ENCODE peak calls at places on chromosome X, in seven cellular contexts. One of them, this sample, is unnamed.

GRCh38 chrX:37834937-37835336 is 12.4 kb downstream of the DYNLT3 start:
- DNase-seq in substantia nigra: no peak
- DNase-seq in neural crest cell: no peak
- DNase-seq in germinal center: no peak
- DNase-seq in lower lobe of right lung: no peak
- DNase-seq in SK-N-SH: no peak
- DNase-seq in astrocyte of the hippocampus: no peak
- DNase-seq in this sample: no peak

GRCh38 chrX:46788902-46789301 is 30.0 kb upstream of the SLC9A7 start:
- DNase-seq in neural crest cell: no peak
- DNase-seq in astrocyte of the hippocampus: peak
- DNase-seq in germinal center: no peak
- DNase-seq in lower lobe of right lung: no peak
- DNase-seq in SK-N-SH: no peak
- DNase-seq in substantia nigra: no peak
- DNase-seq in this sample: peak

GRCh38 chrX:57607295-57608187 is 15.7 kb downstream of the ZXDB start:
- DNase-seq in astrocyte of the hippocampus: no peak
- DNase-seq in SK-N-SH: no peak
- DNase-seq in substantia nigra: no peak
- DNase-seq in germinal center: no peak
- DNase-seq in neural crest cell: no peak
- DNase-seq in lower lobe of right lung: no peak
- DNase-seq in this sample: no peak

GRCh38 chrX:12919051-12919450 is 12.6 kb downstream of the TLR8 start:
- DNase-seq in substantia nigra: no peak
- DNase-seq in SK-N-SH: no peak
- DNase-seq in astrocyte of the hippocampus: no peak
- DNase-seq in germinal center: no peak
- DNase-seq in neural crest cell: no peak
- DNase-seq in lower lobe of right lung: no peak
- DNase-seq in this sample: no peak

GRCh38 chrX:83469551-83469950 is 38.5 kb upstream of the POU3F4 start:
- DNase-seq in SK-N-SH: peak
- DNase-seq in substantia nigra: no peak
- DNase-seq in germinal center: peak
- DNase-seq in neural crest cell: peak
- DNase-seq in astrocyte of the hippocampus: peak
- DNase-seq in lower lobe of right lung: no peak
- DNase-seq in this sample: peak

GRCh38 chrX:17553451-17553850 is 178.5 kb downstream of the NHS start:
- DNase-seq in substantia nigra: no peak
- DNase-seq in SK-N-SH: no peak
- DNase-seq in astrocyte of the hippocampus: peak
- DNase-seq in neural crest cell: no peak
- DNase-seq in germinal center: no peak
- DNase-seq in lower lobe of right lung: no peak
- DNase-seq in this sample: peak

GRCh38 chrX:148146121-148146520 is 165.0 kb downstream of the FMR1NB start:
- DNase-seq in substantia nigra: no peak
- DNase-seq in neural crest cell: no peak
- DNase-seq in lower lobe of right lung: no peak
- DNase-seq in germinal center: no peak
- DNase-seq in SK-N-SH: no peak
- DNase-seq in astrocyte of the hippocampus: no peak
- DNase-seq in this sample: no peak

GRCh38 chrX:124435616-124436015 is 89.3 kb downstream of the SH2D1A start:
- DNase-seq in neural crest cell: no peak
- DNase-seq in astrocyte of the hippocampus: no peak
- DNase-seq in substantia nigra: no peak
- DNase-seq in lower lobe of right lung: no peak
- DNase-seq in germinal center: no peak
- DNase-seq in SK-N-SH: no peak
- DNase-seq in this sample: no peak

GRCh38 chrX:17025903-17026302 is 79.4 kb downstream of the REPS2 start:
- DNase-seq in neural crest cell: no peak
- DNase-seq in SK-N-SH: no peak
- DNase-seq in substantia nigra: no peak
- DNase-seq in astrocyte of the hippocampus: no peak
- DNase-seq in lower lobe of right lung: no peak
- DNase-seq in germinal center: no peak
- DNase-seq in this sample: no peak

GRCh38 chrX:16917120-16917519 is 29.3 kb upstream of the REPS2 start:
- DNase-seq in neural crest cell: no peak
- DNase-seq in substantia nigra: no peak
- DNase-seq in astrocyte of the hippocampus: no peak
- DNase-seq in lower lobe of right lung: no peak
- DNase-seq in germinal center: no peak
- DNase-seq in SK-N-SH: no peak
- DNase-seq in this sample: no peak

GRCh38 chrX:48794993-48795501 is 6.8 kb upstream of the HDAC6 start:
- DNase-seq in SK-N-SH: no peak
- DNase-seq in substantia nigra: no peak
- DNase-seq in astrocyte of the hippocampus: peak
- DNase-seq in neural crest cell: no peak
- DNase-seq in germinal center: no peak
- DNase-seq in lower lobe of right lung: peak
- DNase-seq in this sample: peak

GRCh38 chrX:145729635-145730034 is 88.0 kb upstream of the SLITRK2 start:
- DNase-seq in neural crest cell: no peak
- DNase-seq in substantia nigra: peak
- DNase-seq in SK-N-SH: no peak
- DNase-seq in astrocyte of the hippocampus: peak
- DNase-seq in germinal center: no peak
- DNase-seq in lower lobe of right lung: no peak
- DNase-seq in this sample: no peak

GRCh38 chrX:10326578-10326977 is 169.8 kb downstream of the CLCN4 start:
- DNase-seq in lower lobe of right lung: no peak
- DNase-seq in germinal center: no peak
- DNase-seq in substantia nigra: no peak
- DNase-seq in neural crest cell: no peak
- DNase-seq in SK-N-SH: peak
- DNase-seq in astrocyte of the hippocampus: peak
- DNase-seq in this sample: peak

GRCh38 chrX:22818061-22818460 is 181.7 kb upstream of the DDX53 start:
- DNase-seq in neural crest cell: no peak
- DNase-seq in SK-N-SH: no peak
- DNase-seq in substantia nigra: no peak
- DNase-seq in lower lobe of right lung: no peak
- DNase-seq in astrocyte of the hippocampus: peak
- DNase-seq in germinal center: no peak
- DNase-seq in this sample: no peak

GRCh38 chrX:153055827-153056748 is at the start of gene PNMA3:
- DNase-seq in germinal center: no peak
- DNase-seq in substantia nigra: no peak
- DNase-seq in astrocyte of the hippocampus: peak
- DNase-seq in neural crest cell: peak
- DNase-seq in lower lobe of right lung: no peak
- DNase-seq in SK-N-SH: peak
- DNase-seq in this sample: no peak

GRCh38 chrX:69919749-69920148 is 130.0 kb downstream of the AWAT2 start:
- DNase-seq in lower lobe of right lung: no peak
- DNase-seq in germinal center: no peak
- DNase-seq in neural crest cell: no peak
- DNase-seq in astrocyte of the hippocampus: peak
- DNase-seq in SK-N-SH: no peak
- DNase-seq in substantia nigra: no peak
- DNase-seq in this sample: no peak

GRCh38 chrX:16750136-16750535 is 30.7 kb downstream of the SYAP1 start:
- DNase-seq in astrocyte of the hippocampus: no peak
- DNase-seq in SK-N-SH: no peak
- DNase-seq in lower lobe of right lung: no peak
- DNase-seq in germinal center: no peak
- DNase-seq in neural crest cell: no peak
- DNase-seq in substantia nigra: no peak
- DNase-seq in this sample: no peak